ENCODE peak calls at places on chromosomes 7 and 10, in seven cellular contexts. O is stimulated activated CD4-positive, alpha-beta T cell treated with anti-CD3 and anti-CD28 coated beads, Interleukin-1b, Interleukin-23, amount 100 ng/mL, for 1 hour; L is activated CD4-positive, alpha-beta T cell treated with anti-CD3 and anti-CD28 coated beads for 1 hour; A is amniotic stem cell; J is RCC 7860; D is epithelial cell of proximal tubule; R is AG04450. T is an unnamed sample.

GRCh38 chr10:27679996-27680395 is 65.6 kb downstream of the MKX start:
- DNase-seq in O (no peak), R (no peak), D (no peak), A (no peak), J (no peak), L (no peak), T (no peak)

GRCh38 chr7:47552631-47553030 is 29.3 kb downstream of the TNS3 start:
- DNase-seq in O (no peak), L (no peak), A (no peak), R (no peak), D (peak), J (peak), T (no peak)

GRCh38 chr7:1257221-1257620 is 24.5 kb downstream of the UNCX start:
- DNase-seq in A (no peak), D (no peak), J (no peak), O (no peak), L (no peak), R (no peak), T (no peak)

GRCh38 chr10:131160219-131160875 is 151.2 kb downstream of the TCERG1L start:
- DNase-seq in A (no peak), J (no peak), O (no peak), D (no peak), L (no peak), R (no peak), T (no peak)

GRCh38 chr7:155810607-155811559 is 1.4 kb downstream of the SHH start:
- DNase-seq in L (no peak), R (no peak), J (no peak), D (no peak), O (no peak), A (no peak), T (no peak)

GRCh38 chr10:19629559-19629958 is 186.7 kb upstream of the PLXDC2 start:
- DNase-seq in D (no peak), J (no peak), A (no peak), L (no peak), R (no peak), O (no peak), T (no peak)

GRCh38 chr7:21915140-21915539 is 30.6 kb downstream of the CDCA7L start:
- DNase-seq in A (no peak), R (no peak), O (no peak), L (no peak), D (no peak), J (no peak), T (no peak)

GRCh38 chr10:62817763-62818425 is 1.7 kb upstream of the EGR2 start:
- DNase-seq in O (no peak), J (peak), R (no peak), A (peak), D (no peak), L (peak), T (peak)

GRCh38 chr7:18494821-18495408 is 634 bp upstream of the HDAC9 start:
- DNase-seq in L (no peak), O (no peak), R (no peak), D (no peak), J (no peak), A (no peak), T (no peak)

GRCh38 chr10:59362991-59363390 is 642 bp upstream of the FAM13C start:
- DNase-seq in A (no peak), L (no peak), R (no peak), O (no peak), J (no peak), D (no peak), T (no peak)

GRCh38 chr10:71222541-71223364 is 10.4 kb downstream of the UNC5B start:
- DNase-seq in L (no peak), A (no peak), J (no peak), D (no peak), O (no peak), R (no peak), T (no peak)